ENCODE peak calls at places on chromosomes 16 and 17, in six cellular contexts. Y, W, Z, V, T and A are unnamed samples.
A peak's percentile ranks its signal among the peaks of the same experiment; 100 is the strongest.

GRCh38 chr17:21125862-21126261 is 902 bp upstream of the DHRS7B start:
- DNase-seq in V (no peak), Y (no peak), Z (no peak), T (no peak), W (no peak), A (peak; percentile 7)

GRCh38 chr17:45225964-45226530 is 4.4 kb downstream of the FMNL1 start:
- DNase-seq in T (peak; percentile 95), V (no peak), Z (no peak), Y (peak; percentile 13), W (no peak), A (no peak)

GRCh38 chr17:82782657-82783207 is 30.9 kb downstream of the TBCD start:
- DNase-seq in Y (no peak), Z (no peak), T (no peak), V (no peak), W (no peak), A (no peak)

GRCh38 chr16:30004424-30004776 is 6.4 kb downstream of the DOC2A start:
- DNase-seq in V (no peak), T (no peak), Z (no peak), Y (no peak), W (no peak), A (no peak)

GRCh38 chr17:70955441-70955840 is 786.1 kb downstream of the KCNJ2 start:
- DNase-seq in Y (no peak), Z (no peak), T (no peak), V (no peak), W (no peak), A (no peak)

GRCh38 chr17:72151565-72152391 is 31.0 kb downstream of the SOX9 start:
- DNase-seq in T (no peak), V (peak; percentile 58), Z (peak; percentile 89), W (peak; percentile 40), Y (peak; percentile 92), A (no peak)

GRCh38 chr16:70754874-70755600 is 45.9 kb downstream of the VAC14 start:
- DNase-seq in T (no peak), Z (no peak), W (no peak), Y (no peak), V (no peak), A (no peak)

GRCh38 chr17:77208217-77208808 is 67.5 kb downstream of the SEC14L1 start:
- DNase-seq in V (peak; percentile 45), Z (peak; percentile 25), W (no peak), T (no peak), Y (peak; percentile 42), A (no peak)

GRCh38 chr17:1153795-1154546 is 25.8 kb downstream of the ABR start:
- DNase-seq in W (peak; percentile 19), V (peak; percentile 59), Y (peak; percentile 72), Z (peak; percentile 58), T (no peak), A (peak; percentile 69)

GRCh38 chr17:73954981-73955380 is 248.5 kb upstream of the RPL38 start:
- DNase-seq in W (no peak), T (no peak), Z (no peak), V (no peak), Y (no peak), A (no peak)

GRCh38 chr17:73953206-73954033 is 250.1 kb upstream of the RPL38 start:
- DNase-seq in W (no peak), Y (no peak), T (no peak), Z (no peak), V (no peak), A (no peak)

GRCh38 chr17:73950515-73950914 is 253.0 kb upstream of the RPL38 start:
- DNase-seq in W (no peak), Y (no peak), T (no peak), Z (no peak), V (no peak), A (no peak)

GRCh38 chr17:73952136-73952497 is 251.4 kb upstream of the RPL38 start:
- DNase-seq in Z (no peak), Y (no peak), W (no peak), T (no peak), V (peak; percentile 85), A (peak; percentile 37)

GRCh38 chr17:73952498-73953205 is 250.8 kb upstream of the RPL38 start:
- DNase-seq in Z (no peak), V (peak; percentile 81), Y (no peak), W (no peak), T (no peak), A (peak; percentile 31)
- TF ChIP-seq EZH2 in Z (no peak), V (no peak), Y (no peak), W (no peak), T (no peak), A (no peak)

DNA sequence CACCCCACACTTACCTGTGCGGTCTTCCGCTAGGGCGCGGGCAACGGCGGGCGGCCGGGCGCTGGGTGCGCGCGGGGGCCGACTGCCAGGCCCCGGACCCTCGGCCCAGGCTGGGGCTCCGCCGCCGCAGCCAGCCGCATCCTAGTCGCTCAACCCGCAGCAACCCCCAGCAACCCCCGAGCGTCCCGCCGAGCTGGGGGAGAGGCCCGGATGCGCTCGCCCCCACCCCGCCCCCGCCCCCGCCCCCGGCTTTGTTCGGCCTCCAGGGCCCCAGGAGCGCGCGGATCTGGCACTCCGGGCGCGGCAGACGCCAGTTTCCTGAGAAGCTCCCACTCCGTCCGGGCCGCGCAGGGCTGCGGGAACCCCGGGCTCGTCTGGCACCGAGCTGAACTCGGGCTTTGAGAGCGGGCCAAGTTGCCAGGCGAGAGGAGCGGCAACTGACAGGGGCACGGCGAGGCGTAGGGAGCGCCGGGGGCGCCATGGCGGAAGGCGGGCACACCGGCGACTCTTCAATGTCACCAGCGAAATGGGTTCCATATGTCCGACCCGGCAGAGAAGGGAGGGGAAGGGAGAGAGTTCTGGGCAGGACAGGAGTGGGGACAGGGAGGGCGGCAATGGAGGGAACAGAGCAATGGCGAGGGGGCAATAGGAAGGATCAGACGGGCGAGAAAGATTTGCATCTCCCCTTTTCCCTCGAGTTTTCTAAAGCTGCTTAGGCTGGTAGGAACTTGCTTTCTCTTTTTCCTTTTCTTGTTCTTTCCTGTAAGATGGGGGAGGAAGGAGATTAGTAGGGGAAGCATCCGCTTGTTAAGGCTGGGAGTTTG is 13.7 kb downstream of the HOXB4 start:
- DNase-seq in V (no peak), Z (no peak), Y (peak; percentile 39), T (no peak), W (peak; percentile 24), A (peak; percentile 76)
- TF ChIP-seq EZH2 in V (peak; percentile 97), Z (no peak), Y (no peak), T (no peak), W (no peak), A (no peak)

DNA sequence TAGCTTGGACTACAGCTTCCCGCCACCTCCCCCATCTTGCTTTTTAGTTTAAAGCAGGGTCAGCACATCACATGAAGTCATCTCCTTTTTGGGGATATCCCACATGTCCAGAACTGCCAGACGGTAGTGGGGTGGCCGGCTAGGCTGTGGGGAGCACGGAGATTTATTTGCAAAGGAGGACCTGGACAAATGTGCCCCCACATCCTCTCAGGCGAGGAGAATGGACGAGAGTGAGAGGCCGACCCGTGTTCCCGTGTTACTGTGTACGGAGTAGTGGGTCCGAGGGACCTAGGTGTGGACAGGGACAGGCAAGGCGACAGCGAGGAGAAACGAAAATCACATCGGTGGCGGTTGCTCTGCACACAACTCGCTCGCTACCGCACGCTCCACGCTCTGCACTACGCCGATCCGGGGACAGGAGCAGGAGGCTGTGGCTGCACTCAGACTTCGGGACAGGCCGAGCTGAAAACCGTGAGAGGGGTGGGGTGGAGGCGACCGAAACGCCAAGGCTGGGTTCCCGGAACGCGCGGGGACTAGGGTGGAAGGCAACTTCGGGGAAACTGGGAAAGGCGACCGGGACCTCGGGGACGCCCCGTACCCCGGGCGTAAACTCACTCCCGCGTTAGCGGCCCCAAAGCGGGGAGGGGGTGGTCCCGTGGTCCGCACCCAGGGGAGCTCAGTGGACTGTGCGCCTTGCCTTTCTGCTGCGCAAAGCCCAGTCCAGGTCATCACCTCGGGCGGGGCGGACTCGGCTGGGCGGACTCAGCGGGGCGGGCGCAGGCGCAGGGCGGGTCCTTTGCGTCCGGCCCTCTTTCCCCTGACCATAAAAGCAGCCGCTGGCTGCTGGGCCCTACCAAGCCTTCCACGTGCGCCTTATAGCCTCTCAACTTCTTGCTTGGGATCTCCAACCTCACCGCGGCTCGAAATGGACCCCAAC is at the start of gene MT1A:
- DNase-seq in V (peak; percentile 80), Z (peak; percentile 26), Y (peak; percentile 54), W (no peak), T (no peak), A (no peak)
- TF ChIP-seq EZH2 in V (peak; percentile 97), Z (peak; percentile 97), Y (no peak), W (no peak), T (no peak), A (peak; percentile 89)

GRCh38 chr16:66947302-66948033 is 12.2 kb downstream of the CES2 start:
- DNase-seq in W (peak; percentile 78), V (peak; percentile 72), Z (peak; percentile 63), Y (peak; percentile 73), T (peak; percentile 72), A (peak; percentile 92)

GRCh38 chr16:66946541-66946940 is 11.2 kb downstream of the CES2 start:
- DNase-seq in W (no peak), Y (no peak), T (no peak), V (no peak), Z (no peak), A (no peak)

GRCh38 chr16:66949472-66949871 is 11.6 kb upstream of the CES3 start:
- DNase-seq in W (no peak), Z (no peak), T (no peak), V (no peak), Y (no peak), A (no peak)

GRCh38 chr16:66946974-66947301 is 11.6 kb downstream of the CES2 start:
- DNase-seq in T (no peak), Z (no peak), W (no peak), Y (no peak), V (no peak), A (no peak)

DNA sequence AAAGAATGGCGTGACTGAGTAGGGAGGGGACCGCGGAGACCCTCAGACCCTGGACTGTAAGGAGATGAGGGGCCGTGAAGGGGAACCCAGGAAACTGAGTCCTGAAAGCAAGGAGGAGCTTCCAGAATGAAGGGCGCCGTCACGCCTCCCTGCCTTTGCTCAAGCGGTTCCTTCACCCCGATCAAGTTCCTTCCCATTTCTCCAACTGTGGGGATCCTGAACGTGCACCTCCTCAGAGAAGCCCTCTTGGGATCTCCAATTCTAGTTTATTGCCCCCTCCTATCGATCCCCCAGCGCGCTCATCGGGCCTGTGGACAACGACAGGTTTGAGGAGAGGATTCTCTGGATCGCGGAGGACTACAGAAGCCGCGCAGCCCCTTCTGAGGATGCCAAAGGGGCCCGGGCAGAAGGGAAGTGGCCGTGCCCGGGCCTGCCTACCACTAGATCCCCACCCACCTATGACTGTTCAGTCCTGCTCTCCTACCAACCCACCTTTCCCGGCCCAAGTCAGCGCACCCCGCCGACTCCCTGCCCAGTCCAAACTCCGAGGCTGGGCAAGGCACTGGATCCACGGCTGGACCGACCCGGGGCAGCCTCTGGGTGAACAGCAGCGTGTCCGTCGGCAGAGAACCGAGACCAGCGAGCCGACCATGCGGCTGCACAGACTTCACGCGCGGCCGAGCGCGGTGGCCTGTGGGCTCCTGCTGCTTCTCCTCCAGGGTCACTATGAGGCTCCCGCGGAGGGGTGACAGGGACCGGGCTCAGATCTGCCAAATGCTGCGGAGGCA is 12.8 kb upstream of the CES3 start:
- DNase-seq in T (no peak), Y (no peak), Z (no peak), V (no peak), W (peak; percentile 68), A (no peak)
- TF ChIP-seq EZH2 in T (no peak), Y (no peak), Z (no peak), V (peak; percentile 81), W (no peak), A (no peak)